ENCODE peak calls at places on chromosomes 13 and 19, in five cellular contexts. O, Z, D, G and J are unnamed samples. For H3K4me1, the result is how much of the 10 kb centered on the place peaks cover.

GRCh38 chr19:53906211-53907192 is 2.6 kb upstream of the CACNG7 start:
- DNase-seq in O (peak), Z (peak), D (peak), G (no peak), J (no peak)

GRCh38 chr13:111551421-111551820 is 231.0 kb downstream of the TEX29 start:
- DNase-seq in O (peak), Z (peak), D (no peak), G (no peak), J (no peak)

GRCh38 chr13:30727491-30728350 is 7.6 kb upstream of the ALOX5AP start:
- DNase-seq in O (no peak), Z (no peak), D (no peak), G (no peak), J (no peak)

GRCh38 chr13:52377898-52378297 is 28.1 kb downstream of the THSD1 start:
- DNase-seq in O (no peak), Z (no peak), D (no peak), G (no peak), J (no peak)

GRCh38 chr13:21230516-21230915 is 54.1 kb downstream of the MRPL57 start:
- DNase-seq in O (no peak), Z (no peak), D (no peak), G (no peak), J (no peak)

GRCh38 chr13:106835477-106835876 is 267.5 kb upstream of the ARGLU1 start:
- DNase-seq in O (no peak), Z (no peak), D (no peak), G (peak), J (no peak)

GRCh38 chr19:10209305-10209704 is 14.6 kb upstream of the DNMT1 start:
- DNase-seq in O (no peak), Z (no peak), D (no peak), G (no peak), J (peak)

GRCh38 chr13:104004572-104004971 is 938.4 kb upstream of the SLC10A2 start:
- DNase-seq in O (no peak), Z (no peak), D (no peak), G (no peak), J (no peak)

GRCh38 chr19:29303035-29303706 is 90.2 kb upstream of the UQCRFS1 start:
- DNase-seq in O (no peak), Z (no peak), D (no peak), G (no peak), J (no peak)

GRCh38 chr19:46221981-46222610 is 7.4 kb upstream of the IGFL1 start:
- DNase-seq in O (peak), Z (peak), D (no peak), G (no peak), J (peak)

DNA sequence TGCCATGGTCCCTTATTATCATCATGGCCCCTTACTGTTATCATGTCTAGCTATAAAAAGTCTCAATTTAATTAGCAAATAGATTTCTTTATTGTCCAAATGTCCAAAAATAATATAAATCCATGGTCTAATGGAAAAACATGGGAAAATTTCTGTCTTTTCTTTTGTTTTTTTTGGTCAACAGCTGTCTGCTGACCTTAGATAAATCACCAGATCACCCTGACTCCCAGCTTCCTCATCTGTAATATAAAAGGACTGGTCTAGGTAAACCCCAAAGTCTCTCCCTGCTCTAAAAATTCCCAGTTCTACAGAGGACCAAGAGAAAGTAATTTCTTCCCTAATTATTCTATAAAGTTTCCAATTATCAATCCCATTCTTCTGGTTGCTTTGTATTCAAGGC is 30.7 kb upstream of the RCBTB2 start:
- DNase-seq in O (no peak), Z (no peak), D (no peak), G (no peak), J (no peak)
- H3K4me1 ChIP-seq in O (under half), Z (under half), D (under half), G (under half), J (under half)

DNA sequence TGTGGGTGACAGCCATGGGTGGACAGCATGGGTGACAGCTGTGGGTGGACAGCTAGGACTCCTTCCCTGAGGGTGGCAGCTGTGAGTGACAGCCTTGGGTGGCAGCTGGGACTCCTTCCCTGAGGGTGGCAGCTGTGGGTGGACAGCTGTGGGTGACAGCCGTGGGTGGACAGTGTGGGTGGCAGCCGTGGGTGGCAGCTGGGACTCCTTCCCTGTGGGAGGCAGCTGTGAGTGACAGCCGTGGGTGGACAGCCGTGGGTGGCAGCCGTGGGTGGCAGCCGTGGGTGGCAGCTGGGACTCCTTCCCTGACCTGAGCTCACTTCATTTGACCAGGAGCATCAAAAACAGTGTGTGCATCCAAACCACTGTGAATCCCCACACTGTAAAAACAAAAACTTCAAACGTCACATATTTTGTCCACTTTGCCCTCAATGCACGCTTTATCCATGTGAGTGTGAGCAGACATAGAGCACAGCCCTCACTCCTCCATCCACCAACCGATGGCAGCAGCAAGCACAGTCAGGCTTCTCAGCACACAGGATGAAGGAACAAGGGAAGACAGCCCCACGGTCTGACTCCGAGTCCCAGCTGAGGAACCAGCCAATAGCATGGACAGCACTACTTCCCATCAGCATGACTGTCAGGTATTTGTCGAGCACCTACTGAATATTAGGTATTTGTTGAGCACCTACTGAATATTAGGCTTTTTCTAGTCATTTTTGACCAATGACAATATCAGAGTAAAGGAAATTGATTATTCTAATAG is 1.6 kb upstream of the CFAP97D2 start:
- DNase-seq in O (no peak), Z (no peak), D (no peak), G (no peak), J (no peak)
- H3K4me1 ChIP-seq in O (under half), Z (under half), D (under half), G (under half), J (under half)

DNA sequence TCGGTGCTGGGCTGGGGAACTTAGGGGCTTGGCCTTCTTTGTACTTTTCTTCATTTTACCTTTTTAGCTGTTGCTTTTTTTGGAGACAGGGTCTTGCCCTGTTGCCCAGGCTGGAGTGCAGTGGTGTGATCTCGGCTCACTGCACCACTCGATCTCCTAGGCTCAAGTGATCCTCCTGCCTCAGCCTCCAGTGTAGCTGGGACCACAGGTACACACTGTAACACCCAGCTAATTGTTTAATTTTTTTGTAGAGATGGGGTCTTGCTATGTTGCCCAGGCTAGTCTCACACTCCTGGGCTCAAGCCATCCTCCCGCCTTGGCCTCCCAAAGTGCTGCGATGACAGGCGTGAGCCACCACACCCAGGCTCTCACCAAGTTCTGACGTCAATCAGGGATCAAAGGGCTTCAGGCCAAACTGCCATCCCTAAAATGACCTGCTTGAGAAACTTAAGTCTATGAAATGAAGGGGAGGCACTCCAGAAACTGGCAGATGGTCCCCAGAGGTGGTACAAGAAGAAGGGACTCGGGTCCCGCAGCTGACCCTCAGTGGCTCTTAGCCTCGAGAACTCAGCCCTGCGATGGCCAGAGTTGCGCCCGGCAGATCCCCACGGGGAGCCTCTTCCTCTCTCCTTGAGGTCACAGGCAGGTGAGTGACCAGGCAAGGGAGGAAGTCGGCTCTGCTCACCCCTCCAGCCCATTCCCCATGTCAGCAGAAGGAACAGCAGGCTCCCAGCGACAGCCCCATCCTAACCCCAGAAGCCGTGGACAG is 61.7 kb downstream of the GNG7 start:
- DNase-seq in O (no peak), Z (no peak), D (no peak), G (no peak), J (no peak)
- H3K4me1 ChIP-seq in O (under half), Z (under half), D (under half), G (under half), J (under half)

GRCh38 chr19:907183-907853 is 5.7 kb downstream of the R3HDM4 start:
- DNase-seq in O (no peak), Z (no peak), D (no peak), G (no peak), J (no peak)

GRCh38 chr19:903266-903797 is 9.7 kb downstream of the R3HDM4 start:
- DNase-seq in O (peak), Z (peak), D (peak), G (no peak), J (peak)

GRCh38 chr19:904545-904944 is 8.5 kb downstream of the R3HDM4 start:
- DNase-seq in O (no peak), Z (no peak), D (no peak), G (no peak), J (no peak)

GRCh38 chr19:902446-903226 is 9.4 kb downstream of the RNU6-9 start:
- DNase-seq in O (no peak), Z (no peak), D (no peak), G (no peak), J (no peak)

GRCh38 chr19:906480-906879 is 6.5 kb downstream of the R3HDM4 start:
- DNase-seq in O (no peak), Z (no peak), D (no peak), G (no peak), J (no peak)
- H3K4me1 ChIP-seq in O (under half), Z (under half), D (under half), G (under half), J (under half)